ENCODE peak calls at places on chromosomes 13 and 19, in eight cellular contexts. I is PC-3, Y is hepatocyte, R is GM23248, G is PC-9, X is GM23338, E is H1, T is K562. Z is an unnamed sample.
A peak's percentile ranks its signal among the peaks of the same experiment; 100 is the strongest.

GRCh38 chr19:13014921-13015280 is 19.6 kb downstream of the NFIX start:
- DNase-seq in R (peak; percentile 48), T (no peak), I (peak; percentile 39), G (no peak), X (peak; percentile 45), E (no peak), Y (no peak), Z (no peak)

GRCh38 chr19:16978156-16978555 is 48.5 kb downstream of the CPAMD8 start:
- DNase-seq in X (no peak), R (no peak), E (no peak), G (no peak), T (no peak), I (no peak), Y (no peak), Z (no peak)

GRCh38 chr13:93603043-93603442 is 376.4 kb downstream of the GPC6 start:
- DNase-seq in G (peak; percentile 52), T (no peak), E (no peak), Y (no peak), I (peak; percentile 90), X (peak; percentile 22), R (peak; percentile 95), Z (peak; percentile 90)

GRCh38 chr13:110194456-110194855 is 112.5 kb downstream of the COL4A1 start:
- DNase-seq in E (no peak), R (no peak), X (no peak), Y (no peak), T (no peak), I (no peak), G (peak; percentile 32), Z (no peak)

GRCh38 chr19:5948697-5949564 is 29.0 kb downstream of the RANBP3 start:
- DNase-seq in E (no peak), G (no peak), I (no peak), Y (no peak), T (no peak), R (no peak), X (no peak), Z (no peak)

GRCh38 chr19:40586611-40587010 is 9.9 kb downstream of the SHKBP1 start:
- DNase-seq in E (no peak), Y (no peak), R (no peak), G (no peak), T (no peak), I (no peak), X (no peak), Z (no peak)

GRCh38 chr13:105817011-105817410 is 718.5 kb downstream of the EFNB2 start:
- DNase-seq in T (no peak), R (no peak), I (peak; percentile 38), E (peak; percentile 48), X (peak; percentile 90), G (peak; percentile 95), Y (peak; percentile 55), Z (no peak)

GRCh38 chr19:46173886-46174475 is 25.9 kb downstream of the IGFL2 start:
- DNase-seq in T (no peak), R (no peak), G (no peak), E (no peak), I (no peak), X (peak; percentile 26), Y (no peak), Z (no peak)

GRCh38 chr13:71303144-71303543 is 563.9 kb downstream of the DACH1 start:
- DNase-seq in I (no peak), E (no peak), G (no peak), R (no peak), Y (no peak), T (no peak), X (peak; percentile 30), Z (no peak)

DNA sequence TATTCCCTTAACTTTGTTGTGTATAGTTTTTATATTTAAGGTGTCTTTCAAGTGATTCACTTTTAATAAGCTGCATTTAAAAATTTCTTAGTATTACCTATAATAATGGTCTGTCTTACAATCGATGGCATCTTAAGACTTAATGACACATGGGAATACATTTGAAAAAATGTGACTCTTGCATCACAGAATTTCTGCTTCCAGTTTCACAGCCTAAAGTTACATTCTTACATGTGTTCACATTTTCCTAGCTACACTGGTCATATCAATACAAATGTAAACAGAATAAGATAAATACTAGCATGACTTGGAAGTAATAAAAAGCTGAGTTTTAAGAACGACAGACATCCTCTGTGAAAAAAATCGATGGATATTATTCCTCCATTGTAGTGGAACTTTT is 1597.1 kb upstream of the MIR17HG start:
- DNase-seq in Y (no peak), R (no peak), T (no peak), X (no peak), E (no peak), G (no peak), I (no peak), Z (no peak)
- H3K27ac ChIP-seq in Y (no peak overlapping the region), R (no peak overlapping the region), T (no peak overlapping the region), X (no peak overlapping the region), E (no peak overlapping the region), G (no peak overlapping the region), I (no peak overlapping the region), Z (no peak overlapping the region)

GRCh38 chr13:101875091-101875490 is 422.6 kb downstream of the ITGBL1 start:
- DNase-seq in X (no peak), I (no peak), G (no peak), E (no peak), T (no peak), R (no peak), Y (peak; percentile 11), Z (no peak)

GRCh38 chr13:101880581-101880980 is 428.1 kb downstream of the ITGBL1 start:
- DNase-seq in X (no peak), R (no peak), E (no peak), I (no peak), Y (no peak), G (no peak), T (no peak), Z (no peak)

GRCh38 chr13:101881593-101881992 is 429.1 kb downstream of the ITGBL1 start:
- DNase-seq in E (no peak), G (no peak), X (no peak), R (no peak), Y (no peak), T (no peak), I (no peak), Z (no peak)

GRCh38 chr13:101876951-101877350 is 424.5 kb downstream of the ITGBL1 start:
- DNase-seq in I (no peak), X (no peak), R (no peak), Y (no peak), E (no peak), T (no peak), G (no peak), Z (no peak)

DNA sequence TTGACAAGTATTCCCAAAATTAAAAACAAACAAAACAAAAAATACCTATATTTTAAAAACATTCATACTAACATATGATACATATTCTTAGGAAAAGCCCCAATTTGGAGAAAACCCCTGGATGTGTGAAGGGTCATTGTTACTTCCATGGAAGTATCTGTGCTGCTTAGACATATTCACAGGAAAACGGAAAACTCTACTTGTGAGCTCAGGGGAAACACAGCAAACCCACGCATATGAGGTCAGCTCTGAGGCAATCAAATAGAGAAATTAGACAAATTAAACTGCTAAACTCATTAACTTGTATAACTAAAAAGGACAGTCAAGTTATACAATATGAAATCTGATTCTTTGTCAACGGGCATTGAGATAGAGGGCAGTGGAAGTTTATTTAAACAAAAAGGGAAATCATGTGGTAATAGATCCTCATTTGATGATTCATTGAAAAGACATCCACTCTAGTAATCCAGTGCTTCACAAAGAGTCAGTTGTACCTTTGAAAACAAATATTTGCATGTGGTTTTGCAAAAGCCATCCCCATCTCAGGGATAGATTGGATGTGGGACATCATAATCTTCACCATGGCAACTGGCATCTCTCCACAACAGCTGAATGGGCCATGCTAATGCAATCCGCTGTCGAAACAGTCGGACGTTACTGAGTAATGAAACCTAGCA is 423.4 kb downstream of the ITGBL1 start:
- DNase-seq in E (no peak), T (no peak), I (peak; percentile 92), G (peak; percentile 95), Y (peak; percentile 41), X (no peak), R (peak; percentile 12), Z (peak; percentile 88)
- H3K4me2 ChIP-seq in E (no peak overlapping the region), T (no peak overlapping the region), I (peak overlapping the region; percentile 61), G (no peak overlapping the region), Y (peak overlapping the region; percentile 9), X (no peak overlapping the region), R (no peak overlapping the region), Z (peak overlapping the region; percentile 60)

GRCh38 chr19:1313695-1314613 is 28.3 kb downstream of the EFNA2 start:
- DNase-seq in R (no peak), G (no peak), Y (no peak), E (no peak), X (no peak), T (no peak), I (no peak), Z (no peak)

GRCh38 chr19:1312732-1313694 is 27.3 kb downstream of the EFNA2 start:
- DNase-seq in T (no peak), X (no peak), E (no peak), R (peak; percentile 64), I (peak; percentile 69), Y (peak; percentile 58), G (peak; percentile 51), Z (peak; percentile 63)

GRCh38 chr19:1317274-1317673 is 31.6 kb downstream of the EFNA2 start:
- DNase-seq in I (no peak), X (no peak), E (no peak), Y (no peak), R (no peak), T (no peak), G (no peak), Z (no peak)

GRCh38 chr19:1316466-1316865 is 30.8 kb downstream of the EFNA2 start:
- DNase-seq in T (no peak), X (no peak), I (no peak), G (no peak), E (no peak), Y (no peak), R (no peak), Z (no peak)

DNA sequence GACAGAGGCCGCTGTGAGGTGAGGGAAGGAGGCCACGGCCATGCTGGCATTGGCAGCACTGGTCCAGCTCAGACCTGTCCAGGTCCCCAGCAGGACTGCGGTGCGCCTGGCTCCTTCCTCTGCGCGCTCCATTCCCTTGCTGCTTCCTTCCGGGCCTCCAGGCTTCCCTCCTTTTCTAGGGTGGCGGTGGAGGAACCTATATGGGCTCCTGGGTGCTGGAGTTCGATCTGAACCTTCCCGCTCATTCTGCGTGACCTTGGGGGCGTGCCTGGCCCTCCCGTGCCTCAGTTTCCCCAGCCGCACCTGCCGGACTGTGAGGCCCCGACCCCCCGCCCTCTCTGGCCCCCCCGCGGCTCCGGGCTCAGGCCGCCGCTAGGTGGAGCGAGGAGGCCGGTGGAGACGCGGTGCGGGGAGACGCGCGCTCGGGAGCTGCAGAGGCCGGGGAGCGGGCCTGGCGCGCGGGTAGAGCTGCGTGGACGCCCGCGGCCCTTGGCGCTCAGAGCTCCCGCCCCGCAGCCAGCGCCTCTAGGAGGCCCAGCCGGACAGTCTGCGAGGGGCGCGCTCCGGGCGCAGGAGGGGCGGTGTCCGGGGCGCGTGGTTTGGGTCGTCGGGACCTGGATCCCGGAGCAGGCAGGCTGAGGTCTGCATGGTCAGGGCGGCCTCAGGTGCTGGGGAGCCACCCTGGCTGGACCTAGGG is 29.9 kb downstream of the EFNA2 start:
- DNase-seq in T (peak; percentile 87), I (peak; percentile 50), E (peak; percentile 87), Y (peak; percentile 76), X (peak; percentile 78), R (peak; percentile 75), G (no peak), Z (peak; percentile 16)
- TF ChIP-seq EZH2 in T (no peak), I (no peak), E (no peak), Y (no peak), X (no peak), R (no peak), G (no peak), Z (no peak)

DNA sequence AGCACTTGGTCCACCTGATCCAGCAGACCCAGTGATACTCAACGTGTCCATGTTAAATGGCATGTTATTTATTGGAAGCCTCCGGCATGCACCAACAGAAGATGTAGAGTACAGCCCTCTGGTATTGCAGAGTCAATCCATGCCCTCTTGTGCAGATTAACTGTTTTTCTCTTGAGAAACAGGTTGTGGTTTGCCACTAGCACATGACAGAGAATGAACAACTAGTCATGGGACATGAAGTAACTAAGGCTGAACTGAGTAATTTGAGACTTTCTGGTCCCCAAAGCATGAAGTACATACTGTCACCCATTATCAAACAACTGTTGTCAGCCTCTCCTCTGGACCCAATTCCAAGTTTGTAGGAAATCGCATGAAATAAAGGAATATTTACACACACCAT is 3.2 kb downstream of the ZNF562 start:
- DNase-seq in R (no peak), G (no peak), T (no peak), Y (no peak), E (no peak), X (no peak), I (no peak), Z (no peak)
- H3K27ac ChIP-seq in R (no peak overlapping the region), G (no peak overlapping the region), T (no peak overlapping the region), Y (no peak overlapping the region), E (no peak overlapping the region), X (no peak overlapping the region), I (no peak overlapping the region), Z (no peak overlapping the region)